ENCODE peak calls at places on chromosomes 2 and 18, in four cellular contexts. J, N, M and C are unnamed samples.

GRCh38 chr2:31935370-31935769 is 75.4 kb downstream of the MEMO1 start:
- DNase-seq in M (no peak), J (no peak), N (no peak), C (no peak)

GRCh38 chr18:58682429-58683069 is 11.3 kb downstream of the MALT1 start:
- DNase-seq in N (no peak), J (peak), M (no peak), C (no peak)

GRCh38 chr2:226802573-226802972 is 3.0 kb upstream of the IRS1 start:
- DNase-seq in M (no peak), N (no peak), J (peak), C (peak)

GRCh38 chr18:79496978-79497637 is 101.4 kb downstream of the NFATC1 start:
- DNase-seq in J (no peak), N (no peak), M (no peak), C (no peak)

GRCh38 chr2:218323526-218324472 is 31.5 kb upstream of the TMBIM1 start:
- DNase-seq in N (peak), M (no peak), J (peak), C (no peak)

GRCh38 chr2:114201781-114202180 is 240.7 kb upstream of the DPP10 start:
- DNase-seq in M (no peak), N (no peak), J (peak), C (no peak)

GRCh38 chr2:140442319-140442718 is 1662.1 kb upstream of the NXPH2 start:
- DNase-seq in J (no peak), M (no peak), N (no peak), C (peak)

GRCh38 chr2:177031435-177032222 is 181.0 kb upstream of the HNRNPA3 start:
- DNase-seq in M (no peak), N (no peak), J (no peak), C (peak)

GRCh38 chr2:47534179-47534919 is 131.4 kb downstream of the MSH2 start:
- DNase-seq in J (no peak), N (no peak), M (no peak), C (peak)

GRCh38 chr2:132824716-132825115 is 154.7 kb upstream of the LYPD1 start:
- DNase-seq in M (no peak), N (no peak), J (no peak), C (no peak)

GRCh38 chr2:235170536-235171510 is 219.0 kb downstream of the SH3BP4 start:
- DNase-seq in N (peak), M (no peak), J (no peak), C (peak)

GRCh38 chr2:46847185-46847710 is 68.4 kb downstream of the MCFD2 start:
- DNase-seq in N (no peak), M (no peak), J (peak), C (peak)

GRCh38 chr2:200364620-200365019 is 58.1 kb downstream of the SPATS2L start:
- DNase-seq in N (no peak), M (no peak), J (no peak), C (no peak)

GRCh38 chr18:10261315-10262276 is 192.8 kb upstream of the APCDD1 start:
- DNase-seq in N (no peak), J (no peak), M (no peak), C (no peak)

GRCh38 chr18:76441668-76442412 is 53.2 kb downstream of the ZNF516 start:
- DNase-seq in N (no peak), M (no peak), J (no peak), C (no peak)

GRCh38 chr2:219269362-219270054 is 9.7 kb upstream of the DNAJB2 start:
- DNase-seq in M (no peak), N (no peak), J (peak), C (peak)

GRCh38 chr2:192267484-192267883 is 72.8 kb upstream of the TMEFF2 start:
- DNase-seq in N (no peak), M (no peak), J (no peak), C (no peak)

GRCh38 chr2:226873051-226873620 is 37.3 kb downstream of the RHBDD1 start:
- DNase-seq in J (no peak), N (no peak), M (no peak), C (no peak)

GRCh38 chr2:29528371-29528770 is 393.0 kb downstream of the ALK start:
- DNase-seq in M (no peak), N (no peak), J (no peak), C (no peak)

GRCh38 chr18:79600141-79600540 is 79.5 kb upstream of the CTDP1 start:
- DNase-seq in J (no peak), M (no peak), N (no peak), C (no peak)

GRCh38 chr2:108640731-108641130 is 78.6 kb upstream of the RANBP2 start:
- DNase-seq in J (no peak), N (no peak), M (no peak), C (peak)

GRCh38 chr2:203720011-203720410 is 13.6 kb downstream of the CD28 start:
- DNase-seq in N (no peak), J (no peak), M (no peak), C (no peak)

GRCh38 chr2:71680925-71681324 is 227.6 kb downstream of the DYSF start:
- DNase-seq in J (no peak), N (no peak), M (no peak), C (no peak)

GRCh38 chr2:221392228-221392881 is 179.7 kb downstream of the EPHA4 start:
- DNase-seq in J (no peak), N (no peak), M (no peak), C (no peak)

GRCh38 chr2:228614741-228615140 is 433.3 kb upstream of the SPHKAP start:
- DNase-seq in M (no peak), N (no peak), J (no peak), C (no peak)

GRCh38 chr18:28512357-28512756 is 335.4 kb upstream of the CDH2 start:
- DNase-seq in N (no peak), J (no peak), M (peak), C (no peak)

GRCh38 chr2:176473177-176473576 is 203.9 kb downstream of the MTX2 start:
- DNase-seq in N (no peak), J (no peak), M (no peak), C (no peak)

GRCh38 chr18:58953627-58954026 is 89.0 kb downstream of the ZNF532 start:
- DNase-seq in J (peak), M (no peak), N (no peak), C (peak)

GRCh38 chr2:112541315-112542122 is 746 bp upstream of the POLR1B start:
- DNase-seq in M (peak), J (no peak), N (no peak), C (peak)

GRCh38 chr2:210633699-210634098 is 77.3 kb downstream of the CPS1 start:
- DNase-seq in J (no peak), M (no peak), N (no peak), C (no peak)

GRCh38 chr2:218152172-218152571 is 14.6 kb downstream of the CXCR1 start:
- DNase-seq in J (no peak), M (no peak), N (no peak), C (no peak)

GRCh38 chr2:208101716-208102631 is 22.4 kb downstream of the CRYGD start:
- DNase-seq in M (no peak), J (peak), N (no peak), C (peak)

GRCh38 chr2:126655066-126655465 is 892 bp upstream of the GYPC start:
- DNase-seq in N (no peak), M (no peak), J (no peak), C (peak)

GRCh38 chr2:74379851-74380789 is at the start of gene DCTN1:
- DNase-seq in N (no peak), J (peak), M (no peak), C (peak)

GRCh38 chr2:140988597-140988996 is 1142.2 kb downstream of the LRP1B start:
- DNase-seq in M (no peak), J (no peak), N (no peak), C (no peak)

GRCh38 chr2:239238839-239239606 is 161.8 kb downstream of the HDAC4 start:
- DNase-seq in J (no peak), N (no peak), M (no peak), C (no peak)

GRCh38 chr2:34806891-34807290 is 1207.8 kb upstream of the FAM98A start:
- DNase-seq in J (no peak), M (no peak), N (no peak), C (no peak)

GRCh38 chr18:46700026-46700425 is 43.0 kb upstream of the LOXHD1 start:
- DNase-seq in M (no peak), J (no peak), N (no peak), C (no peak)

GRCh38 chr2:124894199-124894598 is 869.1 kb downstream of the CNTNAP5 start:
- DNase-seq in M (no peak), N (no peak), J (no peak), C (no peak)

GRCh38 chr2:206267567-206267966 is 6.9 kb upstream of the ZDBF2 start:
- DNase-seq in M (no peak), J (no peak), N (no peak), C (no peak)

GRCh38 chr2:206260427-206261012 is 13.9 kb upstream of the ZDBF2 start:
- DNase-seq in J (peak), M (no peak), N (no peak), C (peak)

GRCh38 chr2:206266130-206267125 is 8.0 kb upstream of the ZDBF2 start:
- DNase-seq in M (no peak), N (no peak), J (no peak), C (no peak)

GRCh38 chr2:206259615-206260426 is 14.6 kb upstream of the ZDBF2 start:
- DNase-seq in N (no peak), J (no peak), M (no peak), C (no peak)

GRCh38 chr2:206263959-206264603 is 10.4 kb upstream of the ZDBF2 start:
- DNase-seq in M (no peak), N (no peak), J (no peak), C (no peak)
- TF ChIP-seq TCF12 in M (no peak), N (peak), J (no peak), C (no peak)

GRCh38 chr2:216618785-216619184 is 14.4 kb upstream of the IGFBP2 start:
- DNase-seq in J (no peak), M (no peak), N (no peak), C (no peak)
- TF ChIP-seq CHD2 in J (no peak), M (no peak), N (no peak), C (no peak)

GRCh38 chr18:13613099-13613498 is 113.3 kb downstream of the FAM210A start:
- DNase-seq in J (no peak), N (no peak), M (no peak), C (no peak)

GRCh38 chr18:13612111-13612997 is 114.0 kb downstream of the FAM210A start:
- DNase-seq in M (peak), N (no peak), J (no peak), C (peak)

GRCh38 chr18:13611616-13612110 is 114.7 kb downstream of the FAM210A start:
- DNase-seq in M (no peak), J (no peak), N (no peak), C (peak)

GRCh38 chr18:13610517-13610916 is 115.8 kb downstream of the FAM210A start:
- DNase-seq in M (no peak), J (no peak), N (no peak), C (no peak)

DNA sequence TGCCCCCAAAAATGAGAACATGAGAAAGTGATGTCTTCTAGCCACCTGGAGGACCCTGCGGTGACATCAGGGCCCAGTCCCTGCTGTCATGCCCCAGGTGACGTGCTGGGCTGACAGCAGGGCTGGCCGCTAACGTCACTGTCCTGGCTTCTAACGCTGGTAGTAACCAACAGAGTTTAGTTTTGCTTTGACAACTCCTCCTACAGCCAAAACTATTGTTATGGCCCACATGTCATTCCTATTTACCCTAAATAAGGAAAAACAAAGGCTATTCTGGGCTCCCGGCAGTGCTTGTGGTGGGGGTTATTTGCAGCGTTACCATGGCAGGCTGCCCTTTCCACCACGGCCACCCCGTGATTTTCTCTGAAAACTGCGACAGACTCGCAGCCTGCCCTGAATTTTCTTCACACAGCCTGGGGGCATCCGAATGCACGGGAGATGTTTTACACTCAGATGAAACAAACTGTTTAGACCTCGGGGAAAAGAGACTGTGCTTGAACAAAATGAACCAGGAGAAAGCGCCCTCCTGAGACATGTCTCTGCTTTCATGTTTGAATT is 115.2 kb downstream of the FAM210A start:
- DNase-seq in J (no peak), N (no peak), M (no peak), C (peak)
- H3K9ac ChIP-seq in J (no peak), N (no peak), M (peak), C (no peak)

GRCh38 chr2:96584017-96584416 is 47.5 kb downstream of the ARID5A start:
- DNase-seq in J (no peak), M (no peak), N (no peak), C (no peak)
- TF ChIP-seq TCF12 in J (no peak), M (no peak), N (no peak), C (no peak)

GRCh38 chr2:64196986-64197385 is 52.8 kb upstream of the PELI1 start:
- DNase-seq in M (no peak), N (no peak), J (no peak), C (no peak)
- TF ChIP-seq CHD2 in M (no peak), N (no peak), J (no peak), C (no peak)

GRCh38 chr18:37512400-37512799 is 53.2 kb downstream of the CELF4 start:
- DNase-seq in J (no peak), N (no peak), M (no peak), C (no peak)
- H3K9ac ChIP-seq in J (no peak), N (no peak), M (no peak), C (no peak)

DNA sequence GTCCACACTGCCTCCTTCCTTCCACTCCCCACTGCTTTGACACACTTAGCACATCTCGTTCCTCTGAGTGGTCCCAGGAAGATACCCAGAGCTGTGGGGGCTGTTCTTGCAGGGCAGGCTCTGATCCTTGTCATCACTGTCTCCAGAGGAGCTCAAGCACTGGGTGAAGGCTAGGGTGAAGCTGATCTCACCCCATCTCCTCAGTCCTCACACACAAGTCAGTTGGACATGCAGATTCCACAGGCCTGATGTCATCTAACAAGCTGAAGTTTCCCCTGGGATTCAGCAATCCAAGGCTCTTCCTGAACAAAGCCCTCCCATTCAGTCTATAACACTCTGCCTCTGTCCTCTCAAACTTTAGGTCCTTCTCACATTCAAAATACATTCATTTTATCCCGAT is 90.6 kb upstream of the RAB6C start:
- DNase-seq in N (no peak), M (no peak), J (no peak), C (no peak)
- TF ChIP-seq TCF12 in N (no peak), M (no peak), J (no peak), C (no peak)

DNA sequence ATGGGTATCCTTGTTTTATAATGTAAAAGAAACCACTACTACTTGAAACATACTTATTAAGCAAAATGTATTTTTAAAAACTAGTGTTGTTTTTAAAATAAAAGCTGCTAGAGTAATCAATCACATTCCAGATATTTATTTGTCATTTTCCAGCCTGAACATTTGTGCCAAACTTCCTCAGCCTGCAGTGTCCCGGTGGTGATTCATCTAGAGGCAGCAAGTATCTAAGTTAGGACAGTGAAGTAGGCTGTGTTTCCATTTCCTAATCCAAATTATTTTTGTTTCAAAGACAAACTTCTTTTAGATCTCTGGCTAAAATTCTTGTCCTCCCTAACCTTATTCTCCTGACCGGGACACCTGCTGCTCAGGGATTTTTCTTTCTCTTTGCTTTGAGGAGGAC is 12.8 kb upstream of the GCG start:
- DNase-seq in M (no peak), N (no peak), J (no peak), C (no peak)
- TF ChIP-seq CHD2 in M (no peak), N (no peak), J (no peak), C (no peak)

DNA sequence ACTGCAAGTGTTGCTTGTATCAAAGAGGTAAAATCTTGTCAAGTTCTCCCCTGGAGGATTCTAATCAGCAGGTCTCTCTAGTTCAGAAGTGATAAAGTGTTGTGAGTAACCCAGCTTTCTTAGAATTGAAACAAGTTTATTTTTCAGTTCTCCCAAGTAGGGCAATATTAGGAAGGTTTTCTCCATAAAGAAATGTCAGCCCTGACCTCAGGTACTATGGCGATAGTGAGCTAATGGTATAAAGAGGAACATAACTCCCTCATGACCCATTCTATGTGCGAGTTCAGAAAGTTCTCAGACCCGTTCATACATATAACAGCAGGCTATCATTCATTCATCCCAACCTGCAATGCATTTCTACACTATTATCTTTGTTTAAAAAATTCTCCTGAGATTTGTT is 421.1 kb upstream of the SETBP1 start:
- DNase-seq in N (no peak), M (no peak), J (no peak), C (no peak)
- H3K9ac ChIP-seq in N (no peak), M (no peak), J (no peak), C (no peak)

GRCh38 chr2:106582431-106583143 is 95.4 kb downstream of the CD8B2 start:
- DNase-seq in M (no peak), J (peak), N (peak), C (peak)
- TF ChIP-seq TCF12 in M (no peak), J (no peak), N (no peak), C (no peak)